ENCODE peak calls at places on chromosomes 16 and 17, in ten cellular contexts. R is stomach; X is fibroblast of lung; T is mucosa of descending colon; Z is neuronal stem cell; E is CD4-positive, alpha-beta memory T cell; F is H9; W is small intestine; D is psoas muscle; H is left ventricle myocardium inferior. Y is an unnamed sample. For H3K4me1, the result is how much of the 10 kb centered on the place peaks cover.

GRCh38 chr16:19230575-19230974 is 55.0 kb upstream of the CLEC19A start:
- DNase-seq in R (no peak), X (no peak), T (no peak), Z (no peak), E (no peak), F (no peak), W (no peak), D (no peak), H (no peak), Y (no peak)

GRCh38 chr17:38578641-38579480 is 26.9 kb downstream of the SRCIN1 start:
- DNase-seq in R (no peak), X (no peak), T (peak), Z (no peak), E (no peak), F (no peak), W (no peak), D (no peak), H (no peak), Y (no peak)

GRCh38 chr17:915416-916201 is 64.0 kb downstream of the NXN start:
- DNase-seq in R (no peak), X (no peak), T (no peak), Z (no peak), E (no peak), F (no peak), W (no peak), D (peak), H (no peak), Y (no peak)

GRCh38 chr16:75648265-75649076 is 898 bp downstream of the TERF2IP start:
- DNase-seq in R (peak), X (peak), T (peak), Z (peak), E (peak), F (peak), W (peak), D (peak), H (peak), Y (peak)

GRCh38 chr17:45791935-45792334 is 7.8 kb downstream of the CRHR1 start:
- DNase-seq in R (peak), X (no peak), T (no peak), Z (no peak), E (no peak), F (no peak), W (peak), D (no peak), H (no peak), Y (peak)

GRCh38 chr17:41530062-41531048 is 2.2 kb upstream of the KRT19 start:
- DNase-seq in R (peak), X (peak), T (no peak), Z (no peak), E (no peak), F (no peak), W (peak), D (no peak), H (no peak), Y (peak)

GRCh38 chr16:56334761-56335160 is 90.6 kb downstream of the AMFR start:
- DNase-seq in R (no peak), X (no peak), T (peak), Z (no peak), E (no peak), F (no peak), W (no peak), D (no peak), H (no peak), Y (no peak)

GRCh38 chr16:20871935-20872815 is 28.0 kb downstream of the DCUN1D3 start:
- DNase-seq in R (no peak), X (no peak), T (no peak), Z (no peak), E (no peak), F (no peak), W (no peak), D (no peak), H (no peak), Y (no peak)

GRCh38 chr17:78358538-78359215 is 1.2 kb downstream of the SOCS3 start:
- DNase-seq in R (peak), X (peak), T (peak), Z (no peak), E (no peak), F (peak), W (peak), D (peak), H (no peak), Y (peak)

GRCh38 chr17:38448208-38448776 is 20.0 kb downstream of the ARHGAP23 start:
- DNase-seq in R (no peak), X (no peak), T (no peak), Z (no peak), E (no peak), F (no peak), W (no peak), D (no peak), H (no peak), Y (no peak)

GRCh38 chr16:89410794-89411309 is 79.5 kb downstream of the ANKRD11 start:
- DNase-seq in R (peak), X (peak), T (peak), Z (no peak), E (peak), F (no peak), W (peak), D (peak), H (peak), Y (no peak)

GRCh38 chr16:89407925-89408300 is 82.4 kb downstream of the ANKRD11 start:
- DNase-seq in R (no peak), X (peak), T (no peak), Z (no peak), E (no peak), F (no peak), W (no peak), D (peak), H (peak), Y (no peak)

GRCh38 chr16:89408315-89408714 is 82.0 kb downstream of the ANKRD11 start:
- DNase-seq in R (no peak), X (no peak), T (no peak), Z (no peak), E (no peak), F (no peak), W (no peak), D (peak), H (peak), Y (no peak)

GRCh38 chr16:89410322-89410721 is 80.0 kb downstream of the ANKRD11 start:
- DNase-seq in R (no peak), X (no peak), T (peak), Z (no peak), E (no peak), F (no peak), W (no peak), D (no peak), H (no peak), Y (no peak)

GRCh38 chr16:89409161-89409711 is 81.1 kb downstream of the ANKRD11 start:
- DNase-seq in R (no peak), X (no peak), T (no peak), Z (no peak), E (peak), F (no peak), W (peak), D (no peak), H (no peak), Y (no peak)
- H3K4me1 ChIP-seq in R (half or more), X (under half), T (under half), Z (under half), E (half or more), F (under half), W (under half), D (half or more), H (half or more), Y (under half)

DNA sequence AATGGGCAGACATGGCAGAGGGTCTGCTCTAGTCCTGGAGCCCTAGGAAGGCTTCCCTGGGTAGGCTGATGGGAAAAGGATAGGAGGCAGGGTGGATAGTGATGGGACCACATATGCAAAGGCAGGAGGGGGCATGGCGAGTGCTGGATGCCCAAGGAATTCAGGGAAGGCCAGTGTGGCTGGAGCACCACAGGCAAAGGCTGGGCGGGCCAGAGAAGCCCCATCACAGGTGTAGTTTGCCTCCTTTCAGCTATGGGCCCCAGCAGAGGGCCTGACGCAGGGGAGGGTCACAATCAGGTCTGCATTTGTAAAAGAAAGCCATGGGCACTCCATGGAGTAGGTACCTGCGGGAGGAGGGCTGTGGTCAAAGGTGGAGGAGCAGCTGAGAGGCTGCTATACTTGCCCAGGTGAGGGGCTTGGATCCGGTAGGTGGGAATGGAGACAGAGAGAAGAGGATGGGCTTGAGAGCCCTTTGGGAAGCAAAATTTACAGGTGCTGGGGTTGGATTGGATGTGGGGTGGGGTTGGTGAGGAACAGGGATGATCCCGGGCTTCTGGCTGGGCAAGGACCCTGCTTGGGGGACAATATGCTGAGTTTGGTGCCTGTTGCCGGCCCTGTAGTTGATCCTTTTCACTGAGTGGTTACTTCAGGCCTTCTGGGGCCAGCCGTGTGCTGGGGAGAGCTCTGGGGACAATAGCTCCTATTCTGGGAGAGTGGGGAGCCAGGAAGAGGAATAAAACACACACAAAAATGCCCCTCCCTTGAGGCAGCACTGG is 6.5 kb upstream of the COL1A1 start:
- DNase-seq in R (no peak), X (no peak), T (no peak), Z (no peak), E (no peak), F (peak), W (no peak), D (no peak), H (no peak), Y (peak)
- H3K4me1 ChIP-seq in R (half or more), X (half or more), T (under half), Z (under half), E (under half), F (under half), W (under half), D (under half), H (half or more), Y (under half)

GRCh38 chr17:57625511-57625910 is 119.6 kb downstream of the CCDC182 start:
- DNase-seq in R (no peak), X (no peak), T (no peak), Z (no peak), E (no peak), F (no peak), W (no peak), D (no peak), H (no peak), Y (no peak)
- H3K4me1 ChIP-seq in R (under half), X (under half), T (under half), Z (under half), E (under half), F (under half), W (under half), D (under half), H (half or more), Y (under half)

GRCh38 chr17:81580481-81580880 is 28.3 kb upstream of the FAAP100 start:
- DNase-seq in R (no peak), X (no peak), T (no peak), Z (no peak), E (no peak), F (no peak), W (no peak), D (no peak), H (no peak), Y (no peak)
- H3K4me1 ChIP-seq in R (under half), X (under half), T (under half), Z (under half), E (under half), F (under half), W (under half), D (under half), H (under half), Y (under half)

DNA sequence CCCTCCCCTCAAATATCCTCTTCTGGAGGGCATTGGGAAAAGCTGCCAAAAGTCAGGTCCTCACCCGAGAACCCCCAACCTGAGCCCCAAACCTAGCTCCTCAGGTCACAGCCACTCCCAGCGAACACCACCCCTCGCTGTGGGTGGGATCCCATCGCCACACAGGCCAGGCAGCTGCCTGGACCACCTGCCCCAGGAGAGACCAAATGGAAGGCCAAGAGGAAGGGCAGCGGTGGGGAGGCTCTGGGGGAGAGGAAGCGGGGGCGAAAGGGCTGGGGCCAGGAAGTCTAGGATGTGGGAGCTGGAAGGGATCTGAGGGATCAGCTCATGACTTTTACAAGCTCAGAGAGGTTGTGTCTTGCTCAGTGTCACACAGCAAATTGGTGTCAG is 47.8 kb downstream of the FZD2 start:
- DNase-seq in R (no peak), X (no peak), T (no peak), Z (no peak), E (no peak), F (no peak), W (no peak), D (no peak), H (no peak), Y (no peak)
- H3K4me1 ChIP-seq in R (under half), X (under half), T (under half), Z (under half), E (under half), F (under half), W (under half), D (under half), H (under half), Y (under half)

DNA sequence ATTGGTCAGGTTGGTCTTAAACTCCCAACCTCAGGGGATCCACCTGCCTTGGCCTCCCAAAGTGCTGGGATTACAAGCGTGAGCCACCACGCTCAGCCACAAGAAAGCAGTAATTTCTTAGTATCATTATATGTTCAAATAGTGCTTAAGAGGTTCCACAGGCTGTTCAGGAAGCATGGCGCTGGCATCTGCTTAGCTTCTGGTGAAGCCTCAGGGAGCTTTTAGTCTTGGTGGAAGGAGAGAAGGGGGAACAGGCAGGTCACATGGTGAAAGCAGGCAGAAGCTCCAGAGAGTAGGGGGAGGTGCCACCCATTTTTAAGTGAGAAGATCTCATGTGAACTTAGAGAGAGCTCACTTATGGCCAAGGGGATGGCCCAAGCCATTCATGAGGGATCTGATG is 3.7 kb upstream of the SEC14L1 start:
- DNase-seq in R (no peak), X (no peak), T (no peak), Z (no peak), E (no peak), F (no peak), W (no peak), D (no peak), H (no peak), Y (no peak)
- H3K4me1 ChIP-seq in R (under half), X (under half), T (under half), Z (under half), E (under half), F (under half), W (under half), D (under half), H (half or more), Y (under half)